ENCODE peak calls at places on chromosomes 2 and 18, in six cellular contexts. One of them, this sample, is unnamed.

GRCh38 chr2:13413989-13414388 is 697.3 kb downstream of the TRIB2 start:
- DNase-seq in fibroblast of lung: no peak
- DNase-seq in heart left ventricle: no peak
- DNase-seq in left ventricle myocardium inferior: no peak
- DNase-seq in gastrocnemius medialis: no peak
- DNase-seq in sigmoid colon: no peak
- DNase-seq in this sample: no peak

GRCh38 chr18:69399253-69399652 is 1.4 kb upstream of the DOK6 start:
- DNase-seq in fibroblast of lung: no peak
- DNase-seq in heart left ventricle: no peak
- DNase-seq in left ventricle myocardium inferior: no peak
- DNase-seq in gastrocnemius medialis: no peak
- DNase-seq in sigmoid colon: no peak
- DNase-seq in this sample: no peak

GRCh38 chr2:235727891-235728380 is 234.1 kb downstream of the AGAP1 start:
- DNase-seq in fibroblast of lung: no peak
- DNase-seq in heart left ventricle: no peak
- DNase-seq in left ventricle myocardium inferior: no peak
- DNase-seq in gastrocnemius medialis: no peak
- DNase-seq in sigmoid colon: no peak
- DNase-seq in this sample: no peak

GRCh38 chr2:230137902-230138539 is 69.3 kb upstream of the SLC16A14 start:
- DNase-seq in fibroblast of lung: peak; percentile 41
- DNase-seq in heart left ventricle: no peak
- DNase-seq in left ventricle myocardium inferior: no peak
- DNase-seq in gastrocnemius medialis: no peak
- DNase-seq in sigmoid colon: no peak
- DNase-seq in this sample: no peak

GRCh38 chr2:201127570-201127969 is 11.6 kb downstream of the CFLAR start:
- DNase-seq in fibroblast of lung: peak; percentile 80
- DNase-seq in heart left ventricle: no peak
- DNase-seq in left ventricle myocardium inferior: no peak
- DNase-seq in gastrocnemius medialis: peak; percentile 89
- DNase-seq in sigmoid colon: no peak
- DNase-seq in this sample: peak; percentile 86

GRCh38 chr2:111705711-111706323 is 178.2 kb downstream of the ANAPC1 start:
- DNase-seq in fibroblast of lung: peak; percentile 98
- DNase-seq in heart left ventricle: no peak
- DNase-seq in left ventricle myocardium inferior: no peak
- DNase-seq in gastrocnemius medialis: peak; percentile 81
- DNase-seq in sigmoid colon: no peak
- DNase-seq in this sample: no peak

GRCh38 chr18:23752796-23753195 is 63.5 kb downstream of the LAMA3 start:
- DNase-seq in fibroblast of lung: peak; percentile 17
- DNase-seq in heart left ventricle: no peak
- DNase-seq in left ventricle myocardium inferior: no peak
- DNase-seq in gastrocnemius medialis: no peak
- DNase-seq in sigmoid colon: no peak
- DNase-seq in this sample: peak; percentile 42

GRCh38 chr2:17867133-17867532 is 11.3 kb upstream of the KCNS3 start:
- DNase-seq in fibroblast of lung: peak; percentile 23
- DNase-seq in heart left ventricle: no peak
- DNase-seq in left ventricle myocardium inferior: no peak
- DNase-seq in gastrocnemius medialis: no peak
- DNase-seq in sigmoid colon: no peak
- DNase-seq in this sample: no peak

GRCh38 chr2:219452361-219453317 is 18.0 kb downstream of the SPEG start:
- DNase-seq in fibroblast of lung: peak; percentile 99
- DNase-seq in heart left ventricle: peak; percentile 66
- DNase-seq in left ventricle myocardium inferior: no peak
- DNase-seq in gastrocnemius medialis: peak; percentile 92
- DNase-seq in sigmoid colon: peak; percentile 95
- DNase-seq in this sample: no peak

GRCh38 chr2:71669628-71670429 is 216.5 kb downstream of the DYSF start:
- DNase-seq in fibroblast of lung: no peak
- DNase-seq in heart left ventricle: peak; percentile 13
- DNase-seq in left ventricle myocardium inferior: no peak
- DNase-seq in gastrocnemius medialis: peak; percentile 44
- DNase-seq in sigmoid colon: peak; percentile 52
- DNase-seq in this sample: no peak

GRCh38 chr2:3267549-3267867 is 110.1 kb downstream of the EIPR1 start:
- DNase-seq in fibroblast of lung: no peak
- DNase-seq in heart left ventricle: no peak
- DNase-seq in left ventricle myocardium inferior: no peak
- DNase-seq in gastrocnemius medialis: no peak
- DNase-seq in sigmoid colon: no peak
- DNase-seq in this sample: no peak

GRCh38 chr2:39379643-39380524 is 57.2 kb downstream of the MAP4K3 start:
- DNase-seq in fibroblast of lung: peak; percentile 61
- DNase-seq in heart left ventricle: no peak
- DNase-seq in left ventricle myocardium inferior: no peak
- DNase-seq in gastrocnemius medialis: no peak
- DNase-seq in sigmoid colon: no peak
- DNase-seq in this sample: no peak

GRCh38 chr2:204669386-204669785 is 124.1 kb downstream of the PARD3B start:
- DNase-seq in fibroblast of lung: peak; percentile 16
- DNase-seq in heart left ventricle: no peak
- DNase-seq in left ventricle myocardium inferior: no peak
- DNase-seq in gastrocnemius medialis: no peak
- DNase-seq in sigmoid colon: no peak
- DNase-seq in this sample: no peak

GRCh38 chr2:205877501-205877900 is 195.2 kb downstream of the NRP2 start:
- DNase-seq in fibroblast of lung: no peak
- DNase-seq in heart left ventricle: no peak
- DNase-seq in left ventricle myocardium inferior: no peak
- DNase-seq in gastrocnemius medialis: no peak
- DNase-seq in sigmoid colon: no peak
- DNase-seq in this sample: no peak

GRCh38 chr2:28613616-28614501 is 118.0 kb downstream of the PLB1 start:
- DNase-seq in fibroblast of lung: peak; percentile 95
- DNase-seq in heart left ventricle: no peak
- DNase-seq in left ventricle myocardium inferior: no peak
- DNase-seq in gastrocnemius medialis: no peak
- DNase-seq in sigmoid colon: no peak
- DNase-seq in this sample: no peak

GRCh38 chr18:23220355-23220754 is 85.1 kb downstream of the CABLES1 start:
- DNase-seq in fibroblast of lung: no peak
- DNase-seq in heart left ventricle: no peak
- DNase-seq in left ventricle myocardium inferior: no peak
- DNase-seq in gastrocnemius medialis: no peak
- DNase-seq in sigmoid colon: no peak
- DNase-seq in this sample: no peak

GRCh38 chr2:3780477-3781402 is 77.4 kb downstream of the DCDC2C start:
- DNase-seq in fibroblast of lung: peak; percentile 9
- DNase-seq in heart left ventricle: peak; percentile 48
- DNase-seq in left ventricle myocardium inferior: peak; percentile 48
- DNase-seq in gastrocnemius medialis: no peak
- DNase-seq in sigmoid colon: no peak
- DNase-seq in this sample: peak; percentile 77

GRCh38 chr2:95115418-95115817 is 6.2 kb downstream of the MRPS5 start:
- DNase-seq in fibroblast of lung: peak; percentile 54
- DNase-seq in heart left ventricle: peak; percentile 61
- DNase-seq in left ventricle myocardium inferior: peak; percentile 46
- DNase-seq in gastrocnemius medialis: peak; percentile 45
- DNase-seq in sigmoid colon: peak; percentile 70
- DNase-seq in this sample: peak; percentile 79

GRCh38 chr2:207724113-207724512 is 12.7 kb downstream of the CCNYL1 start:
- DNase-seq in fibroblast of lung: no peak
- DNase-seq in heart left ventricle: no peak
- DNase-seq in left ventricle myocardium inferior: no peak
- DNase-seq in gastrocnemius medialis: no peak
- DNase-seq in sigmoid colon: no peak
- DNase-seq in this sample: no peak

GRCh38 chr18:35438480-35439234 is 59.1 kb downstream of the INO80C start:
- DNase-seq in fibroblast of lung: no peak
- DNase-seq in heart left ventricle: no peak
- DNase-seq in left ventricle myocardium inferior: no peak
- DNase-seq in gastrocnemius medialis: no peak
- DNase-seq in sigmoid colon: no peak
- DNase-seq in this sample: no peak

GRCh38 chr2:128558895-128559532 is 240.3 kb upstream of the HS6ST1 start:
- DNase-seq in fibroblast of lung: no peak
- DNase-seq in heart left ventricle: peak; percentile 11
- DNase-seq in left ventricle myocardium inferior: no peak
- DNase-seq in gastrocnemius medialis: no peak
- DNase-seq in sigmoid colon: no peak
- DNase-seq in this sample: no peak

DNA sequence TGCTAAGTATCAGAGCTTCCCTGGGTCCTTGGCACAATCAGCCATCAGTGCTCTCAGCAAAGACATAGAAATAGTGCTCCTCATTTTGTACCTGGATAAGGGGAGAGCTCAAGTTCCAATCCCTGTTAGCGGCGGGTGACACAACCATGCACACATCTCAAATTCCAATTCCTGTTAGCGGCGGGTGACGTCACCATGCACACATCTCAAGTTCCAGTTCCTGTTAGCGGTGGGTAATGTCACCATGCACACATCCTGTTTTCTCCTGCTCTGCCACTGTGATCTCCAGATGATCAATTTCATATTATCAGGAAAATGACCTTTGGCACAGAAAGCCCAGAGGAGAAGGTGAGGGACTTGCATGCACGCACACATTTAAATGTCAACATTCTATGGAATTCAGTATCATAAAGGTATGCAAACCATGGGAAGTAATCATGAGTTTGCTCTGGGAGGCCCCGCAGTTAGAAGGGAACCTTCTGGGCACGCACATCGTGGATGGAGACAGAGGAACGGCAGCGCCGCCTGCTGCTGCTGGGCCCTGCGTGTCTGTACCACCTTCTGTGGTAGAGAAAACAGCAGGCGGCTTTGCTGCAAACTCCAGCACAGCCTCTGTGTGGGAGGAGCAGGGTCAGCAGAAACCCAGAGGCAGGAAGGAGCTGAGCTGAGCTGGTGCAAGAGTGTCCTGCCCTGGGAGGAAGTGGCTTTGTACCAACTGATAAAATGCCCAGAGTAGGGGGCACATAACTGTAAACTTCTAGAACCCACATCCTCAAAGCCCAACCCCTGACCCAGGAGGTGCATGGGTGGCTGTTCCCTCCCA is 77.8 kb downstream of the MBP start:
- DNase-seq in fibroblast of lung: peak; percentile 80
- DNase-seq in heart left ventricle: peak; percentile 80
- DNase-seq in left ventricle myocardium inferior: peak; percentile 84
- DNase-seq in gastrocnemius medialis: peak; percentile 85
- DNase-seq in sigmoid colon: peak; percentile 90
- DNase-seq in this sample: peak; percentile 94
- H3K4me1 ChIP-seq in fibroblast of lung: peaks cover 8% of the 10 kb centered on the region
- H3K4me1 ChIP-seq in heart left ventricle: peaks cover 79% of the 10 kb centered on the region
- H3K4me1 ChIP-seq in left ventricle myocardium inferior: peaks cover 72% of the 10 kb centered on the region
- H3K4me1 ChIP-seq in gastrocnemius medialis: peaks cover 64% of the 10 kb centered on the region
- H3K4me1 ChIP-seq in sigmoid colon: peaks cover 28% of the 10 kb centered on the region
- H3K4me1 ChIP-seq in this sample: peaks cover 46% of the 10 kb centered on the region

GRCh38 chr2:175462246-175462645 is 280.7 kb upstream of the ATP5MC3 start:
- DNase-seq in fibroblast of lung: no peak
- DNase-seq in heart left ventricle: no peak
- DNase-seq in left ventricle myocardium inferior: no peak
- DNase-seq in gastrocnemius medialis: no peak
- DNase-seq in sigmoid colon: no peak
- DNase-seq in this sample: no peak
- H3K9me3 ChIP-seq in fibroblast of lung: no peaks in the 10 kb centered on the region
- H3K9me3 ChIP-seq in heart left ventricle: no peaks in the 10 kb centered on the region
- H3K9me3 ChIP-seq in left ventricle myocardium inferior: no peaks in the 10 kb centered on the region
- H3K9me3 ChIP-seq in gastrocnemius medialis: no peaks in the 10 kb centered on the region
- H3K9me3 ChIP-seq in sigmoid colon: no peaks in the 10 kb centered on the region
- H3K9me3 ChIP-seq in this sample: no peaks in the 10 kb centered on the region

DNA sequence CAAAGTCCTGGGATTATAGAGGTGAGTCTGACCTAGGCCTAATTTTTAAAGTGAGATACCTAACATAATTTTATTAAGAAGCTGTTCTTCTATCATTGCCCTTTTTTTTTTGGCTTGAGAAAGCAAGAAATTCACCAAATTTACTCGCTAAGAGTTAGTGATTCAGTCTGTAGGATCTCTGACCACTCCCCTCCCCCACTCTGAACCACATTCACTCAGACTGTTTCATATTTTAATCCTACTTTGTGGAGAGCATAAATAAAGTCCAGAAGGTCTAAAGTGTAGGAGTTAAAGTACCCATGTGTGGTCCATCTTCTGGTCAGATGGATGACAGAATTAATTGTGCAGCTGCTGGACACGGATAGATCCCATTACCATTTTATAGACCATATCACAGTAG is 115.8 kb upstream of the MGAT5 start:
- DNase-seq in fibroblast of lung: peak; percentile 52
- DNase-seq in heart left ventricle: no peak
- DNase-seq in left ventricle myocardium inferior: no peak
- DNase-seq in gastrocnemius medialis: no peak
- DNase-seq in sigmoid colon: no peak
- DNase-seq in this sample: no peak
- H3K4me1 ChIP-seq in fibroblast of lung: peaks cover 24% of the 10 kb centered on the region
- H3K4me1 ChIP-seq in heart left ventricle: peaks cover 89% of the 10 kb centered on the region
- H3K4me1 ChIP-seq in left ventricle myocardium inferior: peaks cover 100% of the 10 kb centered on the region
- H3K4me1 ChIP-seq in gastrocnemius medialis: peaks cover 35% of the 10 kb centered on the region
- H3K4me1 ChIP-seq in sigmoid colon: peaks cover 31% of the 10 kb centered on the region
- H3K4me1 ChIP-seq in this sample: peaks cover 17% of the 10 kb centered on the region

GRCh38 chr2:176656776-176657140 is 387.5 kb downstream of the MTX2 start:
- DNase-seq in fibroblast of lung: no peak
- DNase-seq in heart left ventricle: no peak
- DNase-seq in left ventricle myocardium inferior: no peak
- DNase-seq in gastrocnemius medialis: no peak
- DNase-seq in sigmoid colon: no peak
- DNase-seq in this sample: no peak

GRCh38 chr2:176657391-176657790 is 388.1 kb downstream of the MTX2 start:
- DNase-seq in fibroblast of lung: no peak
- DNase-seq in heart left ventricle: no peak
- DNase-seq in left ventricle myocardium inferior: no peak
- DNase-seq in gastrocnemius medialis: no peak
- DNase-seq in sigmoid colon: no peak
- DNase-seq in this sample: no peak

GRCh38 chr2:176658708-176659107 is 389.5 kb downstream of the MTX2 start:
- DNase-seq in fibroblast of lung: no peak
- DNase-seq in heart left ventricle: no peak
- DNase-seq in left ventricle myocardium inferior: no peak
- DNase-seq in gastrocnemius medialis: no peak
- DNase-seq in sigmoid colon: no peak
- DNase-seq in this sample: no peak

GRCh38 chr2:176653856-176654443 is 384.7 kb downstream of the MTX2 start:
- DNase-seq in fibroblast of lung: peak; percentile 66
- DNase-seq in heart left ventricle: peak; percentile 27
- DNase-seq in left ventricle myocardium inferior: peak; percentile 25
- DNase-seq in gastrocnemius medialis: peak; percentile 45
- DNase-seq in sigmoid colon: peak; percentile 81
- DNase-seq in this sample: peak; percentile 84

DNA sequence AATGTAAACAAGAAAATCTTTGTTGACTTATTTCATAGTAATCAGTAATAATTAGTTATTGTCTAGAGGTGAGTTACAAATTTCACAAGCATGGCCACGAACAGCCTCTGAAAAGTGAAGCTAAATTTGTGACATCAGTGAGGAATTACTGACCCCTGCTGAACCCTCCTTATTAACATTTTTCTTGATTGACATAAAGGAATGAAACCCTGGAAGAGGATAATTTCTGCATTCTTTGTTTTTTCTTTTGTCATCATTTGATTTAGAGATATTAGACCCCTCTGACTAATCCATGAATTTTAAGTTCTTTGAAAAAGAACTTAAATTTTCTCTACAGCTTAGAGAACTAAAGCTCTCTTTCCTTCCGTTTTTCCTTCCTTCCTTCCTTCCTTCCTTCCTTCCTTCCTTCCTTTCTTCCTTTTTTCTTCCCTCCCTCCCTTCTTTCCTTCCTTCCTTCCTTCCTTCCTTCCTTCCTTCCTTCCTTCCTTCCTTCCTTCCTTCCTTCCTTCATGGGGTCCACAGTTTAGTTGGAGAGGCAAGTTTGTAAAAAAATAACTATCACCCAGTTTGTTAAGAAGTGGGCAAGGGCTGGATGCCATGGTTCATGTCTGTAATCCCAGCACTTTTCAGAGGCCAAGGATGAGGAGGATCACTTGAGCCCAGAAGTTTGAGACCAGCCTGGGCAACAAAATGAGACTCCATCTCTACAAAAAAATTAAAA is 387.0 kb downstream of the MTX2 start:
- DNase-seq in fibroblast of lung: no peak
- DNase-seq in heart left ventricle: no peak
- DNase-seq in left ventricle myocardium inferior: no peak
- DNase-seq in gastrocnemius medialis: no peak
- DNase-seq in sigmoid colon: no peak
- DNase-seq in this sample: no peak
- H3K9me3 ChIP-seq in fibroblast of lung: no peaks in the 10 kb centered on the region
- H3K9me3 ChIP-seq in heart left ventricle: no peaks in the 10 kb centered on the region
- H3K9me3 ChIP-seq in left ventricle myocardium inferior: no peaks in the 10 kb centered on the region
- H3K9me3 ChIP-seq in gastrocnemius medialis: no peaks in the 10 kb centered on the region
- H3K9me3 ChIP-seq in sigmoid colon: no peaks in the 10 kb centered on the region
- H3K9me3 ChIP-seq in this sample: no peaks in the 10 kb centered on the region

This sample was measured in testis.